ENCODE peak calls at places on chromosomes 7 and 10, in four cellular contexts. Q is WTC11, F is GM12878, A is HepG2. G is an unnamed sample.

GRCh38 chr10:71887767-71888166 is 36.7 kb upstream of the PSAP start:
- DNase-seq in Q (no peak), F (no peak), A (no peak), G (no peak)

GRCh38 chr10:127036987-127037386 is 131.8 kb downstream of the DOCK1 start:
- DNase-seq in F (no peak), A (no peak), Q (no peak), G (no peak)

GRCh38 chr10:30502266-30503058 is 68.5 kb downstream of the MAP3K8 start:
- DNase-seq in Q (no peak), A (no peak), F (no peak), G (no peak)

GRCh38 chr10:71975087-71975890 is 11.1 kb downstream of the CHST3 start:
- DNase-seq in A (no peak), Q (no peak), F (no peak), G (no peak)

GRCh38 chr7:16644987-16645592 is 464 bp downstream of the ANKMY2 start:
- DNase-seq in Q (peak), A (no peak), F (no peak), G (peak)

GRCh38 chr7:153943428-153944370 is 108.5 kb upstream of the DPP6 start:
- DNase-seq in F (no peak), Q (no peak), A (no peak), G (no peak)

GRCh38 chr7:73517241-73517995 is 4.7 kb downstream of the BAZ1B start:
- DNase-seq in F (no peak), Q (no peak), A (no peak), G (no peak)

GRCh38 chr10:71981024-71981867 is 17.1 kb downstream of the CHST3 start:
- DNase-seq in Q (no peak), F (peak), A (peak), G (peak)

GRCh38 chr10:7100004-7100697 is 310.7 kb downstream of the SFMBT2 start:
- DNase-seq in Q (no peak), A (no peak), F (no peak), G (no peak)

GRCh38 chr7:15764986-15765385 is 78.5 kb upstream of the MEOX2 start:
- DNase-seq in Q (no peak), F (no peak), A (no peak), G (no peak)

GRCh38 chr7:53611043-53611442 is 575.6 kb downstream of the POM121L12 start:
- DNase-seq in A (no peak), F (no peak), Q (no peak), G (no peak)

GRCh38 chr7:142017451-142017850 is 21.8 kb downstream of the MGAM start:
- DNase-seq in A (no peak), F (no peak), Q (no peak), G (no peak)

GRCh38 chr7:76185187-76185915 is 16.3 kb upstream of the SRRM3 start:
- DNase-seq in A (no peak), Q (no peak), F (no peak), G (peak)

DNA sequence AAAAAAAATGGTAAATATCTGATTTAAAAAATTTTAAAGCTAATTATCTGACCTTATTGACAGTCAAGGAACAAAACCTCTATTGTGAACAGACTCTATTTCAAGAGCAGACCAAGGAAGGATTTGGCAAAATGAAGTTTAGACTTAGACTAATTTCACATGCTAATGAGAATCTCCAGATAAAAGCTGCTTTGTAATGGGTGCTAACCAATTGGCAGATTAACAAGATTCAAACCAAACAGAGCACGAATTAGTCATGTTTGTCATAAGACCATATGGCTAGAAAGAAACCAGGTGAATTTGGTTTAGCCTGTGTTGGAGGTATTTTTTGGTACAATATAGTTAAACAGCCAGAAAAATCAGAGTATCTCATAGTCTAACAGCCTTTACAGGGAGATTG is 429.1 kb upstream of the NFE2L3 start:
- DNase-seq in A (no peak), F (no peak), Q (no peak), G (no peak)
- TF ChIP-seq MAX in A (no peak), F (no peak), Q (no peak), G (no peak)

GRCh38 chr7:39880556-39880955 is 69.5 kb upstream of the CDK13 start:
- DNase-seq in Q (no peak), A (no peak), F (no peak), G (no peak)
- TF ChIP-seq MAX in Q (no peak), A (no peak), F (no peak), G (no peak)

DNA sequence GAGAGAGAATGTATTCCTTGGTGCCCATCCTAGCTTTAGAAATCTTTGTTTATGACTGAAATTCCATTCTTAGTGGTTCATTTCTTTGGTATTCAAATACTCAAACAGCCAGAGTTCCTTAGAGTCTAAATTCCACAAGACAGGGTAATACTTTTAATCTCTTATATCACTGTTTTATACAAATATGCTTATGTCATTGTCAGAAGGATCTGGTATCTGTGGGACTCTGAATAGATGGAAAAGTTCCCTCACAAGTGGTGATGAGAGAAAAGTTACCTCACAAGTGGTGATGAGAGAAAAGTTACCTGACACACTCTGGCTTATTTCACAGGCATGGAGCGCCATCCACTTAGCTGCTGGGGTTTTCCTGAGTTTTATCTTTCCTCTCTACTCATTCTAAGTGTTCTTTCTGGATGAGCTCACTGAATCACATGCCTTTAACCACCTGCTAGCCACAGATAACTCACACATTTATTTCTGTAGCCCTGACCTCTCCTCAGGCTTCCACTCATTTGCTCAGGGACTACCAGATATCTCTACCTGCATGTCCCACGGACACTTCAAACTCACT is 784.0 kb downstream of the SUGCT start:
- DNase-seq in A (no peak), F (no peak), Q (no peak), G (no peak)
- TF ChIP-seq MAX in A (no peak), F (no peak), Q (no peak), G (no peak)

DNA sequence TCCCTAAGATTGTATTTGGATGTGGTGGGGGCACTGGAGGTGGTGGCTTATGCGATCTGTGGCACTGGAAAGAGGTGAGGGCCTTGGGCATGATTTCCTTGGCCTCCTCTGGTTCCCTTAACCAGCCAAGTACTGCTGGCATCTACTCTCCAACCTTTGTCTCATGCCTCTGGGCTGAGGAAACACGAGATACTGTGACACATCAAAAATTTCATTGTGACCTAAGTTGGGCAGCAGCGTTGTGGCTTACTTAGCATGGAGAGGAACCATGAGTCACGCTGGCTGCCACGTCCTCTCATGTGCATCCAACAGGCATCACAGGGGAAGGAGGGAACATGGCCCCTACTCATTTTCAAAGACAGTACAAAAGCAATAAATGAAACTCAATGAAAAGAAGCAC is 29.7 kb upstream of the GSDME start:
- DNase-seq in F (no peak), A (no peak), Q (no peak), G (no peak)
- TF ChIP-seq MAX in F (no peak), A (no peak), Q (no peak), G (peak)

G was measured in SK-N-SH.